ENCODE peak calls at places on chromosomes 13 and 19, in six cellular contexts. X is fibroblast of pulmonary artery, L is brain microvascular endothelial cell, E is upper lobe of left lung, P is GM13976, V is colonic mucosa. T is an unnamed sample.

GRCh38 chr19:50532952-50533351 is 19.2 kb upstream of the ASPDH start:
- DNase-seq in X (no peak), L (no peak), E (no peak), P (no peak), V (no peak), T (no peak)

GRCh38 chr19:1411255-1412191 is 4.1 kb downstream of the DAZAP1 start:
- DNase-seq in X (peak; percentile 41), L (peak; percentile 24), E (peak; percentile 78), P (no peak), V (no peak), T (no peak)

GRCh38 chr19:13427273-13428051 is 78.8 kb downstream of the CACNA1A start:
- DNase-seq in X (no peak), L (no peak), E (no peak), P (no peak), V (no peak), T (no peak)

GRCh38 chr19:19477705-19478383 is 37.5 kb downstream of the TSSK6 start:
- DNase-seq in X (no peak), L (no peak), E (no peak), P (no peak), V (peak; percentile 75), T (no peak)

GRCh38 chr19:2055871-2056809 is 5.1 kb upstream of the MKNK2 start:
- DNase-seq in X (peak; percentile 80), L (no peak), E (peak; percentile 81), P (no peak), V (peak; percentile 73), T (no peak)

GRCh38 chr19:720691-721160 is 12.0 kb downstream of the PALM start:
- DNase-seq in X (no peak), L (no peak), E (peak; percentile 76), P (no peak), V (no peak), T (no peak)

GRCh38 chr13:43874512-43875092 is 4.9 kb downstream of the CCDC122 start:
- DNase-seq in X (peak; percentile 60), L (no peak), E (no peak), P (no peak), V (no peak), T (no peak)

GRCh38 chr19:49512970-49513745 is 697 bp downstream of the FCGRT start:
- DNase-seq in X (peak; percentile 34), L (no peak), E (peak; percentile 91), P (peak; percentile 52), V (peak; percentile 80), T (peak; percentile 65)

GRCh38 chr13:22040810-22041364 is 370.0 kb downstream of the FGF9 start:
- DNase-seq in X (no peak), L (no peak), E (peak; percentile 56), P (peak; percentile 30), V (no peak), T (no peak)

GRCh38 chr19:37551123-37551993 is 43.2 kb downstream of the ZNF571 start:
- DNase-seq in X (peak; percentile 81), L (peak; percentile 61), E (peak; percentile 88), P (peak; percentile 93), V (peak; percentile 66), T (peak; percentile 91)

GRCh38 chr19:8965887-8966286 is 44.3 kb downstream of the MUC16 start:
- DNase-seq in X (no peak), L (no peak), E (no peak), P (no peak), V (no peak), T (no peak)

GRCh38 chr13:95713651-95714050 is 36.7 kb downstream of the DNAJC3 start:
- DNase-seq in X (no peak), L (no peak), E (no peak), P (no peak), V (no peak), T (no peak)

GRCh38 chr13:45249662-45250061 is 48.8 kb upstream of the KCTD4 start:
- DNase-seq in X (no peak), L (no peak), E (no peak), P (no peak), V (no peak), T (no peak)

GRCh38 chr13:51728972-51729371 is 75.0 kb downstream of the DHRS12 start:
- DNase-seq in X (peak; percentile 94), L (peak; percentile 75), E (no peak), P (no peak), V (no peak), T (no peak)

GRCh38 chr19:32287811-32288227 is 57.6 kb upstream of the ZNF507 start:
- DNase-seq in X (peak; percentile 82), L (peak; percentile 68), E (no peak), P (no peak), V (peak; percentile 67), T (no peak)

GRCh38 chr19:55673465-55673864 is 1.6 kb upstream of the EPN1 start:
- DNase-seq in X (no peak), L (no peak), E (no peak), P (no peak), V (no peak), T (no peak)

GRCh38 chr19:56760842-56761241 is 79.7 kb downstream of the PEG3 start:
- DNase-seq in X (no peak), L (no peak), E (no peak), P (no peak), V (no peak), T (no peak)

GRCh38 chr13:26721251-26721939 is 39.2 kb downstream of the GPR12 start:
- DNase-seq in X (no peak), L (no peak), E (no peak), P (no peak), V (no peak), T (peak; percentile 19)

GRCh38 chr19:43901395-43902390 is 33.4 kb downstream of the ZNF45 start:
- DNase-seq in X (peak; percentile 93), L (peak; percentile 89), E (no peak), P (peak; percentile 78), V (peak; percentile 91), T (peak; percentile 81)

GRCh38 chr19:3880471-3881271 is at the start of gene ATCAY:
- DNase-seq in X (no peak), L (no peak), E (peak; percentile 77), P (no peak), V (no peak), T (no peak)

GRCh38 chr19:56405062-56405461 is 930 bp downstream of the ZNF583 start:
- DNase-seq in X (no peak), L (no peak), E (no peak), P (no peak), V (no peak), T (no peak)

GRCh38 chr13:34678154-34678553 is 263.9 kb upstream of the NBEA start:
- DNase-seq in X (peak; percentile 76), L (peak; percentile 82), E (no peak), P (no peak), V (no peak), T (no peak)

GRCh38 chr13:111179908-111180756 is 65.0 kb downstream of the ARHGEF7 start:
- DNase-seq in X (no peak), L (no peak), E (no peak), P (no peak), V (no peak), T (no peak)

GRCh38 chr13:40306817-40307216 is 359.6 kb downstream of the FOXO1 start:
- DNase-seq in X (no peak), L (no peak), E (no peak), P (no peak), V (no peak), T (no peak)

GRCh38 chr13:49020328-49020727 is 44.6 kb downstream of the FNDC3A start:
- DNase-seq in X (no peak), L (no peak), E (no peak), P (no peak), V (no peak), T (no peak)

GRCh38 chr19:29084266-29084665 is 128.7 kb downstream of the UQCRFS1 start:
- DNase-seq in X (no peak), L (no peak), E (no peak), P (no peak), V (no peak), T (no peak)
- TF ChIP-seq CTCF in X (no peak), L (no peak), E (no peak), P (no peak), V (no peak), T (no peak)

GRCh38 chr19:51559240-51559639 is 11.8 kb upstream of the ZNF175 start:
- DNase-seq in X (no peak), L (no peak), E (no peak), P (no peak), V (no peak), T (no peak)
- TF ChIP-seq CTCF in X (no peak), L (no peak), E (no peak), P (no peak), V (no peak), T (no peak)

GRCh38 chr13:112972258-112972657 is 3.2 kb downstream of the MCF2L start:
- DNase-seq in X (no peak), L (no peak), E (no peak), P (no peak), V (no peak), T (no peak)

GRCh38 chr13:112974676-112975075 is 5.7 kb downstream of the MCF2L start:
- DNase-seq in X (no peak), L (no peak), E (no peak), P (no peak), V (no peak), T (no peak)

GRCh38 chr13:112974125-112974524 is 5.1 kb downstream of the MCF2L start:
- DNase-seq in X (no peak), L (no peak), E (no peak), P (no peak), V (no peak), T (no peak)

GRCh38 chr13:112973577-112973951 is 4.5 kb downstream of the MCF2L start:
- DNase-seq in X (no peak), L (no peak), E (peak; percentile 67), P (no peak), V (no peak), T (no peak)

DNA sequence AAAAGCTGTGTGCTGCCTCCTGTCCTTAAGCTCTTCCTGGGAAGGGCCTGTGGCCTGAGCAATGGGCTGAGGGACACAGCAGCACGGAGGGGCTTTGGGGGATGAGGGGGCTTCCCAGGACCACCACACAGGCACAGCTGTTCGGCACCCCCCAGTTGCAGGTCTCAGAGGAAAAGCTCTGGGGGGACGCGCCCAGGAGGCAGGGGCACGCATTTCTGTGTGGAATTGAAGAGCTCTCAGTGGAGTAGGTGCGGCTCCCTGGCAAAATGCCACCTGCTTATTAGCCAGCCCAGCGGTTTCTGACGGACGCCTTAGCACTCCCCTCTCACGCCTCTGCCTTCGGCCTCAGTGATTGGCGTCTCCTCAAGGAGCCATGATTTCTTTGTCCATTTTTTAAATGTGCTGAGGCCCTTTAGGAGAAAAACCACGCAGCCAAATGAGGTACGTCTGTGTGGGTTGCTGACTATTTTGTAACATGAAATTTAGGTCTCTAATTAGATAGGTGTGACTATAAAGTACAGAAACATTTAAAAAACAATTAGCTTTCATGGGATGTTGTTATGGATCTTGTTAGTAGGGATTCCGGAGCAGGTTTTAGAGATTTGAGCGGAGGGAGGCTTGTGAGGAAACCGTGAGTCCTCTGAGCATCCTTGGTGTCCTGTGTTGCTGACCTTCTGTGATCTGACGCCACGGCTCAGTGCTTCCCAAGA is 4.0 kb downstream of the MCF2L start:
- DNase-seq in X (no peak), L (no peak), E (no peak), P (no peak), V (no peak), T (no peak)
- TF ChIP-seq CTCF in X (no peak), L (no peak), E (no peak), P (no peak), V (no peak), T (no peak)

DNA sequence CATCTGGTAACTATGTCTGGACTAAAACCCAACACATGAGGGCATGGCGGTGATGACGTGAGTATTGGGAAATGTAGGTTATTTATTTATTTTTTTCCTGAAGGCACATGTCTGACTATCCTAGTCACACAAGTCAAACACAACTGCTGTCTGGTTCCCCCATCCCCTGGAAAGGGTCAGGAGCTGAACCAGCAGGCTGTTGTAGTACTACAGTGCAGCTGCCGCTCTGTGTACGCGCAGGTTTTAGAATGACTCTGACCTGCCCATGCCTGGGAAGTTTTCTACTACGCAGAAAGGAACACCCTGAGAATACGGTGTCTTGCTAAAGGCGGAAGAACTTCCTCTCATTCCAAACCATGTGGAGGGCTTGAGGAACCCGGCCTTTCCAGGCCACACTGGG is 1.2 kb downstream of the SLC7A1 start:
- DNase-seq in X (peak; percentile 65), L (peak; percentile 84), E (no peak), P (peak; percentile 67), V (peak; percentile 63), T (peak; percentile 64)
- TF ChIP-seq CTCF in X (no peak), L (no peak), E (no peak), P (no peak), V (no peak), T (no peak)